ENCODE peak calls at places on chromosomes 3 and 15, in seven cellular contexts. One of them, this sample, is unnamed.

GRCh38 chr3:120348065-120348980 is 831 bp downstream of the LRRC58 start:
- DNase-seq in colonic mucosa: peak; percentile 59
- DNase-seq in testis: no peak
- DNase-seq in kidney epithelial cell: no peak
- DNase-seq in tibial nerve: peak; percentile 5
- DNase-seq in HCT116: no peak
- DNase-seq in breast epithelium: peak; percentile 24
- DNase-seq in this sample: no peak

GRCh38 chr3:45029216-45029615 is 3.1 kb downstream of the CLEC3B start:
- DNase-seq in colonic mucosa: no peak
- DNase-seq in testis: no peak
- DNase-seq in kidney epithelial cell: no peak
- DNase-seq in tibial nerve: no peak
- DNase-seq in HCT116: no peak
- DNase-seq in breast epithelium: no peak
- DNase-seq in this sample: no peak

GRCh38 chr3:172341482-172342059 is 106.7 kb downstream of the GHSR start:
- DNase-seq in colonic mucosa: no peak
- DNase-seq in testis: no peak
- DNase-seq in kidney epithelial cell: no peak
- DNase-seq in tibial nerve: peak; percentile 52
- DNase-seq in HCT116: peak; percentile 48
- DNase-seq in breast epithelium: no peak
- DNase-seq in this sample: peak; percentile 17

GRCh38 chr3:61979645-61980430 is 393.5 kb downstream of the FEZF2 start:
- DNase-seq in colonic mucosa: no peak
- DNase-seq in testis: no peak
- DNase-seq in kidney epithelial cell: no peak
- DNase-seq in tibial nerve: no peak
- DNase-seq in HCT116: no peak
- DNase-seq in breast epithelium: no peak
- DNase-seq in this sample: no peak

GRCh38 chr15:22895465-22896190 is 57.2 kb downstream of the NIPA2 start:
- DNase-seq in colonic mucosa: peak; percentile 56
- DNase-seq in testis: no peak
- DNase-seq in kidney epithelial cell: peak; percentile 77
- DNase-seq in tibial nerve: no peak
- DNase-seq in HCT116: peak; percentile 77
- DNase-seq in breast epithelium: no peak
- DNase-seq in this sample: no peak

GRCh38 chr3:123021986-123022510 is 5.5 kb downstream of the SEMA5B start:
- DNase-seq in colonic mucosa: no peak
- DNase-seq in testis: no peak
- DNase-seq in kidney epithelial cell: no peak
- DNase-seq in tibial nerve: no peak
- DNase-seq in HCT116: no peak
- DNase-seq in breast epithelium: no peak
- DNase-seq in this sample: no peak

GRCh38 chr3:128432898-128433629 is 33.6 kb downstream of the DNAJB8 start:
- DNase-seq in colonic mucosa: no peak
- DNase-seq in testis: no peak
- DNase-seq in kidney epithelial cell: no peak
- DNase-seq in tibial nerve: no peak
- DNase-seq in HCT116: no peak
- DNase-seq in breast epithelium: no peak
- DNase-seq in this sample: no peak

GRCh38 chr3:134445631-134446030 is 40.2 kb downstream of the ANAPC13 start:
- DNase-seq in colonic mucosa: no peak
- DNase-seq in testis: peak; percentile 24
- DNase-seq in kidney epithelial cell: no peak
- DNase-seq in tibial nerve: peak; percentile 59
- DNase-seq in HCT116: no peak
- DNase-seq in breast epithelium: no peak
- DNase-seq in this sample: no peak

GRCh38 chr3:174049443-174049842 is 651.9 kb downstream of the NLGN1 start:
- DNase-seq in colonic mucosa: no peak
- DNase-seq in testis: no peak
- DNase-seq in kidney epithelial cell: no peak
- DNase-seq in tibial nerve: no peak
- DNase-seq in HCT116: no peak
- DNase-seq in breast epithelium: no peak
- DNase-seq in this sample: no peak

GRCh38 chr3:29718661-29719065 is 437.8 kb downstream of the RBMS3 start:
- DNase-seq in colonic mucosa: no peak
- DNase-seq in testis: no peak
- DNase-seq in kidney epithelial cell: no peak
- DNase-seq in tibial nerve: no peak
- DNase-seq in HCT116: no peak
- DNase-seq in breast epithelium: peak; percentile 41
- DNase-seq in this sample: no peak

GRCh38 chr3:68892297-68892696 is 40.0 kb downstream of the TAFA4 start:
- DNase-seq in colonic mucosa: no peak
- DNase-seq in testis: no peak
- DNase-seq in kidney epithelial cell: no peak
- DNase-seq in tibial nerve: no peak
- DNase-seq in HCT116: no peak
- DNase-seq in breast epithelium: no peak
- DNase-seq in this sample: no peak

GRCh38 chr3:119645813-119646212 is 14.6 kb downstream of the POPDC2 start:
- DNase-seq in colonic mucosa: no peak
- DNase-seq in testis: no peak
- DNase-seq in kidney epithelial cell: no peak
- DNase-seq in tibial nerve: no peak
- DNase-seq in HCT116: no peak
- DNase-seq in breast epithelium: no peak
- DNase-seq in this sample: no peak

GRCh38 chr3:53846134-53846850 is at the start of the genes CHDH and IL17RB:
- DNase-seq in colonic mucosa: peak; percentile 86
- DNase-seq in testis: peak; percentile 77
- DNase-seq in kidney epithelial cell: no peak
- DNase-seq in tibial nerve: no peak
- DNase-seq in HCT116: peak; percentile 38
- DNase-seq in breast epithelium: peak; percentile 76
- DNase-seq in this sample: peak; percentile 79
- H3K4me3 ChIP-seq in colonic mucosa: peak within 1 kb of the TSS; percentile 83
- H3K4me3 ChIP-seq in testis: peak within 1 kb of the TSS; percentile 63
- H3K4me3 ChIP-seq in kidney epithelial cell: peak within 1 kb of the TSS; percentile 52
- H3K4me3 ChIP-seq in tibial nerve: peak within 1 kb of the TSS; percentile 66
- H3K4me3 ChIP-seq in HCT116: peak within 1 kb of the TSS; percentile 45
- H3K4me3 ChIP-seq in breast epithelium: peak within 1 kb of the TSS; percentile 55
- H3K4me3 ChIP-seq in this sample: peak within 1 kb of the TSS; percentile 68

DNA sequence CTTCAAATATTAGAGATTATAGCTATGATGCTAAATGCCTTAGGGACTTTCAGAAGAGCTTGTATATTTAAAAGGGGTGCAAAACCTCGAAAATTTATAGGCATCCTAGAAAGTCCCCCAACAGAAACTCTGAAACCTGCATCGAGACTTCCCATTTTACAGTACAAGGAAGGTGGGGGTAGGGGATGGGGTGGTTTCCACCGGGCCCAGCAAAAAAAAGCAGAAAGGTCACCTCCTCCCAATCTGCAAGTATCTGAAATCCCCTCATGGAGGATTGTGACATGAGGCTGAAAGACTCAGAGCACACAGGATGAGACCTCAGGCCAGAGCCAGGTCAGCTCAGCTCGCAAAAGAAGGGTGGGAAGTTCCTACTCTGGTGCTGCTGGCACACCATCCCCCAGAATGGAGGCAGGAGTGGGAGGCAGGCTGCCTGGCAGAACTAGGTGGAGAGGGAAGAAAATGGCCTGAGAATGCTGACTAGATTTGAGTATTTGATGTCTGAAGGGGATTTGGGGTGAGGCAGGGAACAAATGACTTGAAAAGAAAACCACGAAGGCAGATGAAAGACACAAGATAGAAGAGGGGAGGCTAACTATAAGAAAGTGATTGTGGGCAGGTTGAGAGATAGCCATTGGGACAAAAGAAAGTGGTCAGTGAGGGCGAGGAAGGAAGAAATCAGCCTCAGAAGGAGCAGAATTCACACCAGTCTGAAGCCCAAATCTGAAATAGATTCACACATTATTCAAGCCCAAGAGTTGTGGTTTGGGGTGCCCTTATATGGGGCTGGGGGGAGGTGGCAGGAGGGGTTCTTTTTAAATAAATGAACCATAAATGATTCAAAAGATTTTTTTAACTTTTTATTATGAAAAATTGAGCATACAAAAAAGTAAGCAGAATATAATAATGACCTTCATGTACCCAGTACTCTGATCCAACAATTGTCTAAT is 22.5 kb upstream of the TSC22D2 start:
- DNase-seq in colonic mucosa: no peak
- DNase-seq in testis: no peak
- DNase-seq in kidney epithelial cell: no peak
- DNase-seq in tibial nerve: no peak
- DNase-seq in HCT116: no peak
- DNase-seq in breast epithelium: no peak
- DNase-seq in this sample: peak; percentile 78
- TF ChIP-seq CTCF in colonic mucosa: no peak
- TF ChIP-seq CTCF in testis: no peak
- TF ChIP-seq CTCF in kidney epithelial cell: no peak
- TF ChIP-seq CTCF in tibial nerve: no peak
- TF ChIP-seq CTCF in HCT116: no peak
- TF ChIP-seq CTCF in breast epithelium: no peak
- TF ChIP-seq CTCF in this sample: no peak

GRCh38 chr15:69415381-69415780 is 1.2 kb downstream of the KIF23 start:
- DNase-seq in colonic mucosa: no peak
- DNase-seq in testis: no peak
- DNase-seq in kidney epithelial cell: no peak
- DNase-seq in tibial nerve: no peak
- DNase-seq in HCT116: no peak
- DNase-seq in breast epithelium: no peak
- DNase-seq in this sample: no peak
- H3K4me3 ChIP-seq in colonic mucosa: no peak overlapping the region
- H3K4me3 ChIP-seq in testis: no peak overlapping the region
- H3K4me3 ChIP-seq in kidney epithelial cell: peak overlapping the region; percentile 88
- H3K4me3 ChIP-seq in tibial nerve: no peak overlapping the region
- H3K4me3 ChIP-seq in HCT116: peak overlapping the region; percentile 89
- H3K4me3 ChIP-seq in breast epithelium: no peak overlapping the region
- H3K4me3 ChIP-seq in this sample: peak overlapping the region; percentile 94

GRCh38 chr3:183087184-183087583 is 12.1 kb downstream of the MCCC1 start:
- DNase-seq in colonic mucosa: no peak
- DNase-seq in testis: no peak
- DNase-seq in kidney epithelial cell: no peak
- DNase-seq in tibial nerve: no peak
- DNase-seq in HCT116: no peak
- DNase-seq in breast epithelium: no peak
- DNase-seq in this sample: no peak

GRCh38 chr3:183080628-183081027 is 18.7 kb downstream of the MCCC1 start:
- DNase-seq in colonic mucosa: no peak
- DNase-seq in testis: no peak
- DNase-seq in kidney epithelial cell: no peak
- DNase-seq in tibial nerve: no peak
- DNase-seq in HCT116: no peak
- DNase-seq in breast epithelium: no peak
- DNase-seq in this sample: no peak

GRCh38 chr3:183081459-183082183 is 17.7 kb downstream of the MCCC1 start:
- DNase-seq in colonic mucosa: no peak
- DNase-seq in testis: no peak
- DNase-seq in kidney epithelial cell: no peak
- DNase-seq in tibial nerve: no peak
- DNase-seq in HCT116: no peak
- DNase-seq in breast epithelium: no peak
- DNase-seq in this sample: no peak

GRCh38 chr3:183082355-183082915 is 16.9 kb downstream of the MCCC1 start:
- DNase-seq in colonic mucosa: no peak
- DNase-seq in testis: no peak
- DNase-seq in kidney epithelial cell: no peak
- DNase-seq in tibial nerve: no peak
- DNase-seq in HCT116: no peak
- DNase-seq in breast epithelium: no peak
- DNase-seq in this sample: no peak

GRCh38 chr3:183085634-183086390 is 13.5 kb downstream of the MCCC1 start:
- DNase-seq in colonic mucosa: peak; percentile 29
- DNase-seq in testis: peak; percentile 53
- DNase-seq in kidney epithelial cell: no peak
- DNase-seq in tibial nerve: no peak
- DNase-seq in HCT116: no peak
- DNase-seq in breast epithelium: no peak
- DNase-seq in this sample: no peak
- TF ChIP-seq CTCF in colonic mucosa: peak; percentile 26
- TF ChIP-seq CTCF in testis: no peak
- TF ChIP-seq CTCF in kidney epithelial cell: peak; percentile 45
- TF ChIP-seq CTCF in tibial nerve: no peak
- TF ChIP-seq CTCF in HCT116: peak; percentile 65
- TF ChIP-seq CTCF in breast epithelium: no peak
- TF ChIP-seq CTCF in this sample: peak; percentile 70

GRCh38 chr15:91855684-91856553 is 2.4 kb downstream of the SLCO3A1 start:
- DNase-seq in colonic mucosa: peak; percentile 88
- DNase-seq in testis: no peak
- DNase-seq in kidney epithelial cell: no peak
- DNase-seq in tibial nerve: no peak
- DNase-seq in HCT116: no peak
- DNase-seq in breast epithelium: peak; percentile 19
- DNase-seq in this sample: peak; percentile 14
- H3K4me3 ChIP-seq in colonic mucosa: no peak overlapping the region
- H3K4me3 ChIP-seq in testis: no peak overlapping the region
- H3K4me3 ChIP-seq in kidney epithelial cell: no peak overlapping the region
- H3K4me3 ChIP-seq in tibial nerve: no peak overlapping the region
- H3K4me3 ChIP-seq in HCT116: no peak overlapping the region
- H3K4me3 ChIP-seq in breast epithelium: no peak overlapping the region
- H3K4me3 ChIP-seq in this sample: no peak overlapping the region